ENCODE peak calls at places on chromosome 4, in seven cellular contexts. One of them, this sample, is unnamed.

GRCh38 chr4:5206391-5206790 is 155.1 kb downstream of the STK32B start:
- DNase-seq in activated CD8-positive, alpha-beta memory T cell treated with anti-CD3 and anti-CD28 coated beads for 48 hours: no peak
- DNase-seq in GF-D8: no peak
- DNase-seq in effector memory CD8-positive, alpha-beta T cell: no peak
- DNase-seq in SK-MEL-5: peak
- DNase-seq in fibroblast of the aortic adventitia: no peak
- DNase-seq in heart left ventricle: no peak
- DNase-seq in this sample: no peak

GRCh38 chr4:141652161-141652778 is 15.9 kb downstream of the IL15 start:
- DNase-seq in activated CD8-positive, alpha-beta memory T cell treated with anti-CD3 and anti-CD28 coated beads for 48 hours: no peak
- DNase-seq in GF-D8: no peak
- DNase-seq in effector memory CD8-positive, alpha-beta T cell: no peak
- DNase-seq in SK-MEL-5: no peak
- DNase-seq in fibroblast of the aortic adventitia: peak
- DNase-seq in heart left ventricle: no peak
- DNase-seq in this sample: no peak

GRCh38 chr4:41428205-41428940 is 109.6 kb upstream of the LIMCH1 start:
- DNase-seq in activated CD8-positive, alpha-beta memory T cell treated with anti-CD3 and anti-CD28 coated beads for 48 hours: no peak
- DNase-seq in GF-D8: no peak
- DNase-seq in effector memory CD8-positive, alpha-beta T cell: no peak
- DNase-seq in SK-MEL-5: no peak
- DNase-seq in fibroblast of the aortic adventitia: no peak
- DNase-seq in heart left ventricle: no peak
- DNase-seq in this sample: no peak

GRCh38 chr4:8001564-8002355 is 62.1 kb upstream of the AFAP1 start:
- DNase-seq in activated CD8-positive, alpha-beta memory T cell treated with anti-CD3 and anti-CD28 coated beads for 48 hours: no peak
- DNase-seq in GF-D8: no peak
- DNase-seq in effector memory CD8-positive, alpha-beta T cell: no peak
- DNase-seq in SK-MEL-5: no peak
- DNase-seq in fibroblast of the aortic adventitia: no peak
- DNase-seq in heart left ventricle: no peak
- DNase-seq in this sample: no peak

GRCh38 chr4:88755454-88755853 is 57.8 kb upstream of the NAP1L5 start:
- DNase-seq in activated CD8-positive, alpha-beta memory T cell treated with anti-CD3 and anti-CD28 coated beads for 48 hours: no peak
- DNase-seq in GF-D8: no peak
- DNase-seq in effector memory CD8-positive, alpha-beta T cell: no peak
- DNase-seq in SK-MEL-5: no peak
- DNase-seq in fibroblast of the aortic adventitia: no peak
- DNase-seq in heart left ventricle: no peak
- DNase-seq in this sample: no peak

GRCh38 chr4:14100349-14100748 is 472.8 kb upstream of the BOD1L1 start:
- DNase-seq in activated CD8-positive, alpha-beta memory T cell treated with anti-CD3 and anti-CD28 coated beads for 48 hours: no peak
- DNase-seq in GF-D8: no peak
- DNase-seq in effector memory CD8-positive, alpha-beta T cell: no peak
- DNase-seq in SK-MEL-5: no peak
- DNase-seq in fibroblast of the aortic adventitia: peak
- DNase-seq in heart left ventricle: no peak
- DNase-seq in this sample: no peak

GRCh38 chr4:118417325-118417724 is 64.5 kb upstream of the PRSS12 start:
- DNase-seq in activated CD8-positive, alpha-beta memory T cell treated with anti-CD3 and anti-CD28 coated beads for 48 hours: no peak
- DNase-seq in GF-D8: no peak
- DNase-seq in effector memory CD8-positive, alpha-beta T cell: no peak
- DNase-seq in SK-MEL-5: no peak
- DNase-seq in fibroblast of the aortic adventitia: peak
- DNase-seq in heart left ventricle: no peak
- DNase-seq in this sample: no peak

GRCh38 chr4:2045518-2045951 is 13.6 kb upstream of the NAT8L start:
- DNase-seq in activated CD8-positive, alpha-beta memory T cell treated with anti-CD3 and anti-CD28 coated beads for 48 hours: no peak
- DNase-seq in GF-D8: no peak
- DNase-seq in effector memory CD8-positive, alpha-beta T cell: no peak
- DNase-seq in SK-MEL-5: no peak
- DNase-seq in fibroblast of the aortic adventitia: no peak
- DNase-seq in heart left ventricle: no peak
- DNase-seq in this sample: no peak

GRCh38 chr4:127623755-127624087 is 9.0 kb upstream of the INTU start:
- DNase-seq in activated CD8-positive, alpha-beta memory T cell treated with anti-CD3 and anti-CD28 coated beads for 48 hours: no peak
- DNase-seq in GF-D8: no peak
- DNase-seq in effector memory CD8-positive, alpha-beta T cell: no peak
- DNase-seq in SK-MEL-5: no peak
- DNase-seq in fibroblast of the aortic adventitia: peak
- DNase-seq in heart left ventricle: peak
- DNase-seq in this sample: no peak

GRCh38 chr4:29263011-29263410 is 1457.2 kb upstream of the PCDH7 start:
- DNase-seq in activated CD8-positive, alpha-beta memory T cell treated with anti-CD3 and anti-CD28 coated beads for 48 hours: no peak
- DNase-seq in GF-D8: no peak
- DNase-seq in effector memory CD8-positive, alpha-beta T cell: no peak
- DNase-seq in SK-MEL-5: no peak
- DNase-seq in fibroblast of the aortic adventitia: no peak
- DNase-seq in heart left ventricle: no peak
- DNase-seq in this sample: no peak

GRCh38 chr4:105624530-105624929 is 72.1 kb downstream of the ARHGEF38 start:
- DNase-seq in activated CD8-positive, alpha-beta memory T cell treated with anti-CD3 and anti-CD28 coated beads for 48 hours: no peak
- DNase-seq in GF-D8: no peak
- DNase-seq in effector memory CD8-positive, alpha-beta T cell: no peak
- DNase-seq in SK-MEL-5: no peak
- DNase-seq in fibroblast of the aortic adventitia: peak
- DNase-seq in heart left ventricle: no peak
- DNase-seq in this sample: no peak

GRCh38 chr4:76282941-76283689 is 23.4 kb upstream of the STBD1 start:
- DNase-seq in activated CD8-positive, alpha-beta memory T cell treated with anti-CD3 and anti-CD28 coated beads for 48 hours: no peak
- DNase-seq in GF-D8: no peak
- DNase-seq in effector memory CD8-positive, alpha-beta T cell: no peak
- DNase-seq in SK-MEL-5: no peak
- DNase-seq in fibroblast of the aortic adventitia: no peak
- DNase-seq in heart left ventricle: no peak
- DNase-seq in this sample: no peak

GRCh38 chr4:159444668-159445067 is 341.8 kb downstream of the RAPGEF2 start:
- DNase-seq in activated CD8-positive, alpha-beta memory T cell treated with anti-CD3 and anti-CD28 coated beads for 48 hours: no peak
- DNase-seq in GF-D8: no peak
- DNase-seq in effector memory CD8-positive, alpha-beta T cell: no peak
- DNase-seq in SK-MEL-5: peak
- DNase-seq in fibroblast of the aortic adventitia: peak
- DNase-seq in heart left ventricle: no peak
- DNase-seq in this sample: no peak

This sample was measured in SHP77 treated with DMSO at 0.1 percent for 48 hours.